ENCODE peak calls at places on chromosomes 1 and 21, in seven cellular contexts. One of them, this sample, is unnamed.

GRCh38 chr1:65014321-65014720 is 48.0 kb upstream of the JAK1 start:
- DNase-seq in osteoblast: no peak
- DNase-seq in upper lobe of right lung: no peak
- DNase-seq in Peyer's patch: no peak
- DNase-seq in esophagus squamous epithelium: no peak
- DNase-seq in IMR-90: no peak
- DNase-seq in NT2/D1: no peak
- DNase-seq in this sample: no peak

GRCh38 chr1:156927215-156928042 is 7.0 kb downstream of the LRRC71 start:
- DNase-seq in osteoblast: peak; percentile 95
- DNase-seq in upper lobe of right lung: peak; percentile 88
- DNase-seq in Peyer's patch: peak; percentile 80
- DNase-seq in esophagus squamous epithelium: no peak
- DNase-seq in IMR-90: peak; percentile 64
- DNase-seq in NT2/D1: peak; percentile 84
- DNase-seq in this sample: peak; percentile 73

GRCh38 chr1:16915627-16915973 is 6.1 kb upstream of the CROCC start:
- DNase-seq in osteoblast: peak; percentile 71
- DNase-seq in upper lobe of right lung: peak; percentile 44
- DNase-seq in Peyer's patch: peak; percentile 46
- DNase-seq in esophagus squamous epithelium: no peak
- DNase-seq in IMR-90: no peak
- DNase-seq in NT2/D1: no peak
- DNase-seq in this sample: no peak

GRCh38 chr21:35120631-35121180 is 71.6 kb upstream of the RUNX1 start:
- DNase-seq in osteoblast: no peak
- DNase-seq in upper lobe of right lung: no peak
- DNase-seq in Peyer's patch: no peak
- DNase-seq in esophagus squamous epithelium: no peak
- DNase-seq in IMR-90: no peak
- DNase-seq in NT2/D1: no peak
- DNase-seq in this sample: no peak

GRCh38 chr21:21210552-21210951 is 212.3 kb downstream of the NCAM2 start:
- DNase-seq in osteoblast: no peak
- DNase-seq in upper lobe of right lung: no peak
- DNase-seq in Peyer's patch: no peak
- DNase-seq in esophagus squamous epithelium: no peak
- DNase-seq in IMR-90: no peak
- DNase-seq in NT2/D1: no peak
- DNase-seq in this sample: no peak

GRCh38 chr1:182092336-182092735 is 30.8 kb upstream of the ZNF648 start:
- DNase-seq in osteoblast: no peak
- DNase-seq in upper lobe of right lung: no peak
- DNase-seq in Peyer's patch: no peak
- DNase-seq in esophagus squamous epithelium: no peak
- DNase-seq in IMR-90: no peak
- DNase-seq in NT2/D1: no peak
- DNase-seq in this sample: no peak

GRCh38 chr1:187630653-187631380 is 802.1 kb downstream of the PLA2G4A start:
- DNase-seq in osteoblast: no peak
- DNase-seq in upper lobe of right lung: no peak
- DNase-seq in Peyer's patch: no peak
- DNase-seq in esophagus squamous epithelium: no peak
- DNase-seq in IMR-90: no peak
- DNase-seq in NT2/D1: no peak
- DNase-seq in this sample: no peak

GRCh38 chr1:243322326-243322725 is 66.5 kb downstream of the SDCCAG8 start:
- DNase-seq in osteoblast: no peak
- DNase-seq in upper lobe of right lung: no peak
- DNase-seq in Peyer's patch: no peak
- DNase-seq in esophagus squamous epithelium: no peak
- DNase-seq in IMR-90: no peak
- DNase-seq in NT2/D1: no peak
- DNase-seq in this sample: no peak

GRCh38 chr1:203437696-203438315 is 37.8 kb upstream of the PRELP start:
- DNase-seq in osteoblast: no peak
- DNase-seq in upper lobe of right lung: no peak
- DNase-seq in Peyer's patch: no peak
- DNase-seq in esophagus squamous epithelium: no peak
- DNase-seq in IMR-90: no peak
- DNase-seq in NT2/D1: no peak
- DNase-seq in this sample: no peak

GRCh38 chr1:183339556-183340167 is 78.5 kb downstream of the NMNAT2 start:
- DNase-seq in osteoblast: no peak
- DNase-seq in upper lobe of right lung: no peak
- DNase-seq in Peyer's patch: no peak
- DNase-seq in esophagus squamous epithelium: no peak
- DNase-seq in IMR-90: no peak
- DNase-seq in NT2/D1: no peak
- DNase-seq in this sample: no peak

GRCh38 chr1:207828485-207829158 is 76.8 kb downstream of the CD46 start:
- DNase-seq in osteoblast: no peak
- DNase-seq in upper lobe of right lung: peak; percentile 85
- DNase-seq in Peyer's patch: peak; percentile 83
- DNase-seq in esophagus squamous epithelium: no peak
- DNase-seq in IMR-90: peak; percentile 82
- DNase-seq in NT2/D1: peak; percentile 75
- DNase-seq in this sample: peak; percentile 90

GRCh38 chr21:38475519-38475918 is 22.8 kb downstream of the ERG start:
- DNase-seq in osteoblast: no peak
- DNase-seq in upper lobe of right lung: no peak
- DNase-seq in Peyer's patch: no peak
- DNase-seq in esophagus squamous epithelium: no peak
- DNase-seq in IMR-90: no peak
- DNase-seq in NT2/D1: no peak
- DNase-seq in this sample: no peak

GRCh38 chr1:53540604-53541262 is 81.5 kb downstream of the DMRTB1 start:
- DNase-seq in osteoblast: no peak
- DNase-seq in upper lobe of right lung: no peak
- DNase-seq in Peyer's patch: no peak
- DNase-seq in esophagus squamous epithelium: no peak
- DNase-seq in IMR-90: no peak
- DNase-seq in NT2/D1: no peak
- DNase-seq in this sample: no peak

GRCh38 chr1:188988589-188988988 is 1489.1 kb downstream of the BRINP3 start:
- DNase-seq in osteoblast: no peak
- DNase-seq in upper lobe of right lung: no peak
- DNase-seq in Peyer's patch: no peak
- DNase-seq in esophagus squamous epithelium: no peak
- DNase-seq in IMR-90: peak; percentile 27
- DNase-seq in NT2/D1: no peak
- DNase-seq in this sample: no peak

GRCh38 chr1:17892225-17892624 is 137.1 kb downstream of the ACTL8 start:
- DNase-seq in osteoblast: no peak
- DNase-seq in upper lobe of right lung: peak; percentile 62
- DNase-seq in Peyer's patch: no peak
- DNase-seq in esophagus squamous epithelium: no peak
- DNase-seq in IMR-90: no peak
- DNase-seq in NT2/D1: no peak
- DNase-seq in this sample: no peak

GRCh38 chr1:54362881-54363340 is 43.3 kb downstream of the SSBP3 start:
- DNase-seq in osteoblast: no peak
- DNase-seq in upper lobe of right lung: no peak
- DNase-seq in Peyer's patch: no peak
- DNase-seq in esophagus squamous epithelium: no peak
- DNase-seq in IMR-90: peak; percentile 33
- DNase-seq in NT2/D1: no peak
- DNase-seq in this sample: no peak

DNA sequence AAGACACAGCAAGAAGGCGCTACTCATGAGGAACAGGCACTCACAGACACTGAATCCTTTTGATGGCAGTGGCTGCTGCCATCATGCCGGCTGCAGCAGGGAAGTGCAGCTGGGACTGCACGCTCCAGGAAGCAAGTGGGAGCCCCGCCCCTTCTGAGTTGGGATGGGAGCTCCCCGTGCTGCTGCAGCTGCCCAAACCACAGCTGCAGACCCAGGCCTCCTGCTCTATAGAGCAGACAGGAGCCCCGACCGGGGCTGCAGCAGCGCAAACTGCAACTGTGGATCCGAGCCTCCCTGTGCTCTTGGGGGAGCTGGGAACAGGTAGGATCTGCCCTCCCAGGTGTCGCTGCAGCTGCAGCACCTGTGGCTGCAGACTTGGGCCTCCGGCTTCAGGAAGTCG is 65.2 kb upstream of the MARK1 start:
- DNase-seq in osteoblast: no peak
- DNase-seq in upper lobe of right lung: no peak
- DNase-seq in Peyer's patch: no peak
- DNase-seq in esophagus squamous epithelium: no peak
- DNase-seq in IMR-90: no peak
- DNase-seq in NT2/D1: no peak
- DNase-seq in this sample: no peak
- H3K27me3 ChIP-seq in osteoblast: no peaks in the 10 kb centered on the region
- H3K27me3 ChIP-seq in upper lobe of right lung: no peaks in the 10 kb centered on the region
- H3K27me3 ChIP-seq in Peyer's patch: no peaks in the 10 kb centered on the region
- H3K27me3 ChIP-seq in esophagus squamous epithelium: no peaks in the 10 kb centered on the region
- H3K27me3 ChIP-seq in IMR-90: no peaks in the 10 kb centered on the region
- H3K27me3 ChIP-seq in NT2/D1: no peaks in the 10 kb centered on the region
- H3K27me3 ChIP-seq in this sample: no peaks in the 10 kb centered on the region

GRCh38 chr1:45953934-45954333 is 150.5 kb downstream of the MAST2 start:
- DNase-seq in osteoblast: no peak
- DNase-seq in upper lobe of right lung: no peak
- DNase-seq in Peyer's patch: no peak
- DNase-seq in esophagus squamous epithelium: no peak
- DNase-seq in IMR-90: peak; percentile 45
- DNase-seq in NT2/D1: peak; percentile 68
- DNase-seq in this sample: no peak
- H3K4me1 ChIP-seq in osteoblast: peaks cover 19% of the 10 kb centered on the region
- H3K4me1 ChIP-seq in upper lobe of right lung: peaks cover 4% of the 10 kb centered on the region
- H3K4me1 ChIP-seq in Peyer's patch: peaks cover 18% of the 10 kb centered on the region
- H3K4me1 ChIP-seq in esophagus squamous epithelium: peaks cover 36% of the 10 kb centered on the region
- H3K4me1 ChIP-seq in IMR-90: peaks cover 8% of the 10 kb centered on the region
- H3K4me1 ChIP-seq in NT2/D1: no peaks in the 10 kb centered on the region
- H3K4me1 ChIP-seq in this sample: peaks cover 26% of the 10 kb centered on the region

GRCh38 chr21:45072166-45072962 is 2.0 kb upstream of the ADARB1 start:
- DNase-seq in osteoblast: no peak
- DNase-seq in upper lobe of right lung: no peak
- DNase-seq in Peyer's patch: no peak
- DNase-seq in esophagus squamous epithelium: no peak
- DNase-seq in IMR-90: no peak
- DNase-seq in NT2/D1: no peak
- DNase-seq in this sample: no peak

GRCh38 chr21:45074818-45075605 is 632 bp downstream of the ADARB1 start:
- DNase-seq in osteoblast: no peak
- DNase-seq in upper lobe of right lung: peak; percentile 70
- DNase-seq in Peyer's patch: peak; percentile 58
- DNase-seq in esophagus squamous epithelium: no peak
- DNase-seq in IMR-90: no peak
- DNase-seq in NT2/D1: no peak
- DNase-seq in this sample: no peak

GRCh38 chr21:45072963-45073300 is 1.4 kb upstream of the ADARB1 start:
- DNase-seq in osteoblast: no peak
- DNase-seq in upper lobe of right lung: no peak
- DNase-seq in Peyer's patch: peak; percentile 39
- DNase-seq in esophagus squamous epithelium: no peak
- DNase-seq in IMR-90: no peak
- DNase-seq in NT2/D1: no peak
- DNase-seq in this sample: no peak

GRCh38 chr21:45074048-45074817 is at the start of gene ADARB1:
- DNase-seq in osteoblast: peak; percentile 98
- DNase-seq in upper lobe of right lung: peak; percentile 83
- DNase-seq in Peyer's patch: peak; percentile 76
- DNase-seq in esophagus squamous epithelium: no peak
- DNase-seq in IMR-90: peak; percentile 56
- DNase-seq in NT2/D1: no peak
- DNase-seq in this sample: no peak

DNA sequence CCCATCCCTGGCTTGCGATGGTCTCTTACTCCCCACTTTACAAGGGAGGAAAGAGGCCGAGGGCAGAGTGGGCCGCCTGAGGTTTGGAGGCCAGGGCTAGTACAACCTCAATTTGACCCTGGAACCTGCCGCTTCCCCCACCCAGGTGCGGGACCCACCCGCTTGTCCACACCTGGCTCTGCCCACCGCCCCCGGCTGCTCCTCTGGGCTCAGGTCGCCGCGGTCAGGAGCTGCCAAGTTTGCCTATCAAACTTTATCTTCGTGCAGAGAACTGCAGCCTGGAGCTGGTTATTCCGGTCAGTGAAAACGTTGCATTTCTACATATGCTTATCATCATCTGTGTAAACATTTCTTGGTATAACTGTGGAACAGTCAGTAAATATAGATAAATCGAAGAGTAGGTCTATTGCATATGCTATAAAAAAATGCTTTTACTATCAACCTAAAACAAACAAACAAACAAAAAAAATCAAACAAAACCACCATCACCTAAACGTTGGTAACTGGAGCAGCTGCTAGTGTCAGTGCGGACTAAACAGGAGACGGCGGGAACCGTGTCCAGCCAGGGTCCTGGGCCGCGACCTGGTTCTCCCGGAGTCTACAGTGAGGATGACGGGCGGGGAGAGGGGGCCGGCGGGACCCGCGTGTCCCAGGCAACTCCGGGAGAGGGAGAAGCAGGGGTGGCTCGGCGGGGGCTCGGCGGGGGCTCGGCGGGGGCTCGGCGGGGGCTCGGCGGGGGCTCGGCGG is 906 bp upstream of the ADARB1 start:
- DNase-seq in osteoblast: peak; percentile 88
- DNase-seq in upper lobe of right lung: peak; percentile 71
- DNase-seq in Peyer's patch: peak; percentile 39
- DNase-seq in esophagus squamous epithelium: no peak
- DNase-seq in IMR-90: peak; percentile 44
- DNase-seq in NT2/D1: no peak
- DNase-seq in this sample: no peak
- H3K27me3 ChIP-seq in osteoblast: no peaks in the 10 kb centered on the region
- H3K27me3 ChIP-seq in upper lobe of right lung: no peaks in the 10 kb centered on the region
- H3K27me3 ChIP-seq in Peyer's patch: no peaks in the 10 kb centered on the region
- H3K27me3 ChIP-seq in esophagus squamous epithelium: no peaks in the 10 kb centered on the region
- H3K27me3 ChIP-seq in IMR-90: no peaks in the 10 kb centered on the region
- H3K27me3 ChIP-seq in NT2/D1: peaks cover 23% of the 10 kb centered on the region
- H3K27me3 ChIP-seq in this sample: no peaks in the 10 kb centered on the region

DNA sequence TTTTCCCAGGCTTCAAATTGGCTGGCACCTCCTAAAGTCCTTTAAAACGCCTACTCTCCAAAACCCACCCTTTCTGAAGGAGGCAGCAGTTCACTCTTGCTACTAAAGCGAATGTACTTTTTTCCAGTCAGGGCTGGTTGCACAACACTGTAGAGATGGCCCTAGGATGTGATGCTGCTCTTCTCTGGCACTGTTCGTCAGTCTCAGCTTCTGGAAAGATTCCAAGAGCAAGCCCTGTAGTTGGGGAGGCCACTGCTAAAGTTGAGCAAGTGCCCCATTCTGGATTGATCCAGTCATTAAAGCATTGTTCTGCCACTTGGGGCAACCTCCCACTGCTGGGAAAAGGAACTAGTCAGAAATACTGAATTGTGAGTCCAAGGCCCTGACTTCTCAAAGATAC is 28.5 kb upstream of the KCNQ4 start:
- DNase-seq in osteoblast: no peak
- DNase-seq in upper lobe of right lung: no peak
- DNase-seq in Peyer's patch: no peak
- DNase-seq in esophagus squamous epithelium: no peak
- DNase-seq in IMR-90: no peak
- DNase-seq in NT2/D1: no peak
- DNase-seq in this sample: no peak
- H3K4me1 ChIP-seq in osteoblast: peaks cover 5% of the 10 kb centered on the region
- H3K4me1 ChIP-seq in upper lobe of right lung: no peaks in the 10 kb centered on the region
- H3K4me1 ChIP-seq in Peyer's patch: peaks cover under 1% of the 10 kb centered on the region
- H3K4me1 ChIP-seq in esophagus squamous epithelium: no peaks in the 10 kb centered on the region
- H3K4me1 ChIP-seq in IMR-90: peaks cover 1% of the 10 kb centered on the region
- H3K4me1 ChIP-seq in NT2/D1: no peaks in the 10 kb centered on the region
- H3K4me1 ChIP-seq in this sample: peaks cover 33% of the 10 kb centered on the region

GRCh38 chr1:84410328-84411107 is 12.2 kb downstream of the DNASE2B start:
- DNase-seq in osteoblast: peak; percentile 72
- DNase-seq in upper lobe of right lung: no peak
- DNase-seq in Peyer's patch: no peak
- DNase-seq in esophagus squamous epithelium: no peak
- DNase-seq in IMR-90: no peak
- DNase-seq in NT2/D1: no peak
- DNase-seq in this sample: no peak
- H3K27me3 ChIP-seq in osteoblast: no peaks in the 10 kb centered on the region
- H3K27me3 ChIP-seq in upper lobe of right lung: no peaks in the 10 kb centered on the region
- H3K27me3 ChIP-seq in Peyer's patch: no peaks in the 10 kb centered on the region
- H3K27me3 ChIP-seq in esophagus squamous epithelium: no peaks in the 10 kb centered on the region
- H3K27me3 ChIP-seq in IMR-90: no peaks in the 10 kb centered on the region
- H3K27me3 ChIP-seq in NT2/D1: no peaks in the 10 kb centered on the region
- H3K27me3 ChIP-seq in this sample: no peaks in the 10 kb centered on the region

This sample was measured in right atrium auricular region.